ENCODE peak calls at places on chromosomes 5 and 9, in six cellular contexts. One of them, this sample, is unnamed.

GRCh38 chr5:26791433-26791832 is 247.0 kb downstream of the CDH9 start:
- DNase-seq in Caco-2: no peak
- DNase-seq in AG04450: no peak
- DNase-seq in A549: no peak
- DNase-seq in cardiac muscle cell: no peak
- DNase-seq in neural crest cell: no peak
- DNase-seq in this sample: no peak

GRCh38 chr9:6552033-6552737 is 93.3 kb downstream of the GLDC start:
- DNase-seq in Caco-2: no peak
- DNase-seq in A549: no peak
- DNase-seq in AG04450: peak; percentile 69
- DNase-seq in neural crest cell: no peak
- DNase-seq in cardiac muscle cell: peak; percentile 60
- DNase-seq in this sample: no peak

GRCh38 chr5:146645382-146645781 is 129.4 kb upstream of the GPR151 start:
- DNase-seq in cardiac muscle cell: no peak
- DNase-seq in Caco-2: no peak
- DNase-seq in AG04450: no peak
- DNase-seq in A549: no peak
- DNase-seq in neural crest cell: no peak
- DNase-seq in this sample: no peak

GRCh38 chr5:137606401-137606800 is 107.3 kb upstream of the SPOCK1 start:
- DNase-seq in Caco-2: no peak
- DNase-seq in neural crest cell: no peak
- DNase-seq in AG04450: no peak
- DNase-seq in cardiac muscle cell: peak; percentile 74
- DNase-seq in A549: no peak
- DNase-seq in this sample: no peak

GRCh38 chr9:18405240-18405639 is 68.7 kb upstream of the ADAMTSL1 start:
- DNase-seq in cardiac muscle cell: no peak
- DNase-seq in AG04450: no peak
- DNase-seq in Caco-2: no peak
- DNase-seq in A549: no peak
- DNase-seq in neural crest cell: no peak
- DNase-seq in this sample: no peak

GRCh38 chr5:180127682-180128670 is 56.4 kb upstream of the RNF130 start:
- DNase-seq in AG04450: no peak
- DNase-seq in A549: no peak
- DNase-seq in Caco-2: peak; percentile 34
- DNase-seq in neural crest cell: no peak
- DNase-seq in cardiac muscle cell: no peak
- DNase-seq in this sample: no peak

GRCh38 chr5:37424441-37424840 is 45.3 kb downstream of the WDR70 start:
- DNase-seq in AG04450: no peak
- DNase-seq in neural crest cell: no peak
- DNase-seq in cardiac muscle cell: no peak
- DNase-seq in Caco-2: no peak
- DNase-seq in A549: no peak
- DNase-seq in this sample: no peak

GRCh38 chr9:35114921-35115341 is 731 bp downstream of the ATOSB start:
- DNase-seq in cardiac muscle cell: peak; percentile 42
- DNase-seq in neural crest cell: peak; percentile 25
- DNase-seq in Caco-2: peak; percentile 41
- DNase-seq in A549: peak; percentile 38
- DNase-seq in AG04450: no peak
- DNase-seq in this sample: peak; percentile 68

GRCh38 chr5:3010301-3010952 is 258.9 kb upstream of the IRX2 start:
- DNase-seq in Caco-2: no peak
- DNase-seq in AG04450: no peak
- DNase-seq in neural crest cell: no peak
- DNase-seq in cardiac muscle cell: no peak
- DNase-seq in A549: no peak
- DNase-seq in this sample: no peak

GRCh38 chr9:42852133-42852532 is 668.7 kb downstream of the SPATA31A6 start:
- DNase-seq in neural crest cell: peak; percentile 27
- DNase-seq in A549: peak; percentile 73
- DNase-seq in AG04450: no peak
- DNase-seq in cardiac muscle cell: peak; percentile 3
- DNase-seq in Caco-2: no peak
- DNase-seq in this sample: peak; percentile 83

GRCh38 chr5:128695791-128696520 is 157.9 kb upstream of the FBN2 start:
- DNase-seq in Caco-2: no peak
- DNase-seq in AG04450: no peak
- DNase-seq in cardiac muscle cell: no peak
- DNase-seq in A549: no peak
- DNase-seq in neural crest cell: no peak
- DNase-seq in this sample: no peak

GRCh38 chr9:101477736-101478135 is 42.2 kb upstream of the ALDOB start:
- DNase-seq in cardiac muscle cell: no peak
- DNase-seq in AG04450: no peak
- DNase-seq in neural crest cell: no peak
- DNase-seq in A549: no peak
- DNase-seq in Caco-2: no peak
- DNase-seq in this sample: no peak

GRCh38 chr5:5782402-5782801 is 359.9 kb downstream of the ICE1 start:
- DNase-seq in Caco-2: no peak
- DNase-seq in A549: no peak
- DNase-seq in neural crest cell: no peak
- DNase-seq in cardiac muscle cell: no peak
- DNase-seq in AG04450: no peak
- DNase-seq in this sample: no peak

GRCh38 chr5:36305571-36306326 is 4.0 kb upstream of the RANBP3L start:
- DNase-seq in neural crest cell: peak; percentile 22
- DNase-seq in AG04450: no peak
- DNase-seq in cardiac muscle cell: peak; percentile 75
- DNase-seq in A549: peak; percentile 36
- DNase-seq in Caco-2: no peak
- DNase-seq in this sample: peak; percentile 39

GRCh38 chr5:131303537-131303936 is 39.7 kb downstream of the CDC42SE2 start:
- DNase-seq in AG04450: peak; percentile 16
- DNase-seq in neural crest cell: no peak
- DNase-seq in A549: no peak
- DNase-seq in cardiac muscle cell: peak; percentile 73
- DNase-seq in Caco-2: no peak
- DNase-seq in this sample: no peak

GRCh38 chr5:6904822-6905221 is 191.6 kb downstream of the TENT4A start:
- DNase-seq in A549: no peak
- DNase-seq in Caco-2: no peak
- DNase-seq in AG04450: no peak
- DNase-seq in cardiac muscle cell: no peak
- DNase-seq in neural crest cell: no peak
- DNase-seq in this sample: no peak

GRCh38 chr5:252546-252945 is 18.9 kb upstream of the PDCD6 start:
- DNase-seq in Caco-2: no peak
- DNase-seq in AG04450: no peak
- DNase-seq in cardiac muscle cell: no peak
- DNase-seq in A549: no peak
- DNase-seq in neural crest cell: no peak
- DNase-seq in this sample: no peak

GRCh38 chr5:87560528-87560927 is 147.8 kb upstream of the CCNH start:
- DNase-seq in Caco-2: no peak
- DNase-seq in AG04450: no peak
- DNase-seq in A549: no peak
- DNase-seq in cardiac muscle cell: no peak
- DNase-seq in neural crest cell: no peak
- DNase-seq in this sample: no peak

GRCh38 chr5:56681346-56681745 is 134.0 kb upstream of the MAP3K1 start:
- DNase-seq in neural crest cell: no peak
- DNase-seq in cardiac muscle cell: peak; percentile 49
- DNase-seq in A549: no peak
- DNase-seq in Caco-2: no peak
- DNase-seq in AG04450: no peak
- DNase-seq in this sample: no peak

GRCh38 chr9:2307480-2307879 is 292.3 kb downstream of the SMARCA2 start:
- DNase-seq in A549: peak; percentile 8
- DNase-seq in neural crest cell: no peak
- DNase-seq in cardiac muscle cell: peak; percentile 42
- DNase-seq in Caco-2: no peak
- DNase-seq in AG04450: peak; percentile 1
- DNase-seq in this sample: no peak

GRCh38 chr5:157994271-157994691 is 135.3 kb upstream of the CLINT1 start:
- DNase-seq in cardiac muscle cell: no peak
- DNase-seq in Caco-2: no peak
- DNase-seq in neural crest cell: no peak
- DNase-seq in AG04450: no peak
- DNase-seq in A549: no peak
- DNase-seq in this sample: no peak

GRCh38 chr5:83919071-83920041 is 198.7 kb upstream of the HAPLN1 start:
- DNase-seq in neural crest cell: no peak
- DNase-seq in Caco-2: no peak
- DNase-seq in cardiac muscle cell: no peak
- DNase-seq in AG04450: no peak
- DNase-seq in A549: no peak
- DNase-seq in this sample: no peak

GRCh38 chr9:29006603-29007002 is 1433.3 kb upstream of the C9orf72 start:
- DNase-seq in AG04450: no peak
- DNase-seq in A549: peak; percentile 10
- DNase-seq in neural crest cell: no peak
- DNase-seq in Caco-2: no peak
- DNase-seq in cardiac muscle cell: no peak
- DNase-seq in this sample: no peak

GRCh38 chr9:79639354-79639753 is 67.6 kb downstream of the TLE4 start:
- DNase-seq in A549: no peak
- DNase-seq in cardiac muscle cell: no peak
- DNase-seq in AG04450: no peak
- DNase-seq in Caco-2: no peak
- DNase-seq in neural crest cell: no peak
- DNase-seq in this sample: no peak

GRCh38 chr9:99351647-99352046 is 129.6 kb downstream of the SEC61B start:
- DNase-seq in cardiac muscle cell: no peak
- DNase-seq in AG04450: no peak
- DNase-seq in A549: no peak
- DNase-seq in neural crest cell: no peak
- DNase-seq in Caco-2: no peak
- DNase-seq in this sample: no peak

GRCh38 chr9:36029765-36030528 is 6.8 kb upstream of the RECK start:
- DNase-seq in cardiac muscle cell: peak; percentile 96
- DNase-seq in AG04450: peak; percentile 94
- DNase-seq in Caco-2: no peak
- DNase-seq in neural crest cell: no peak
- DNase-seq in A549: peak; percentile 40
- DNase-seq in this sample: no peak

GRCh38 chr9:99030082-99030481 is 74.8 kb upstream of the TGFBR1 start:
- DNase-seq in AG04450: peak; percentile 96
- DNase-seq in A549: no peak
- DNase-seq in neural crest cell: no peak
- DNase-seq in Caco-2: no peak
- DNase-seq in cardiac muscle cell: peak; percentile 95
- DNase-seq in this sample: no peak

GRCh38 chr9:99112750-99113417 is 8.0 kb downstream of the TGFBR1 start:
- DNase-seq in cardiac muscle cell: no peak
- DNase-seq in AG04450: no peak
- DNase-seq in Caco-2: no peak
- DNase-seq in neural crest cell: no peak
- DNase-seq in A549: no peak
- DNase-seq in this sample: no peak

GRCh38 chr9:129664664-129665007 is 811 bp upstream of the PRRX2 start:
- DNase-seq in Caco-2: no peak
- DNase-seq in AG04450: no peak
- DNase-seq in A549: no peak
- DNase-seq in cardiac muscle cell: no peak
- DNase-seq in neural crest cell: no peak
- DNase-seq in this sample: no peak

GRCh38 chr9:87109851-87110250 is 162.5 kb upstream of the GAS1 start:
- DNase-seq in A549: no peak
- DNase-seq in AG04450: no peak
- DNase-seq in cardiac muscle cell: peak; percentile 53
- DNase-seq in neural crest cell: no peak
- DNase-seq in Caco-2: no peak
- DNase-seq in this sample: no peak

GRCh38 chr9:96342553-96343245 is 40.7 kb upstream of the HSD17B3 start:
- DNase-seq in Caco-2: no peak
- DNase-seq in A549: no peak
- DNase-seq in neural crest cell: no peak
- DNase-seq in cardiac muscle cell: peak; percentile 50
- DNase-seq in AG04450: no peak
- DNase-seq in this sample: no peak

GRCh38 chr9:27157736-27158135 is 48.7 kb downstream of the TEK start:
- DNase-seq in AG04450: no peak
- DNase-seq in neural crest cell: no peak
- DNase-seq in A549: no peak
- DNase-seq in cardiac muscle cell: no peak
- DNase-seq in Caco-2: no peak
- DNase-seq in this sample: no peak
- TF ChIP-seq CTCF in AG04450: no peak
- TF ChIP-seq CTCF in neural crest cell: no peak
- TF ChIP-seq CTCF in A549: no peak
- TF ChIP-seq CTCF in cardiac muscle cell: no peak
- TF ChIP-seq CTCF in Caco-2: no peak
- TF ChIP-seq CTCF in this sample: no peak

GRCh38 chr5:9766581-9766980 is 136.4 kb upstream of the TAS2R1 start:
- DNase-seq in AG04450: no peak
- DNase-seq in Caco-2: no peak
- DNase-seq in neural crest cell: no peak
- DNase-seq in A549: no peak
- DNase-seq in cardiac muscle cell: peak; percentile 12
- DNase-seq in this sample: no peak
- TF ChIP-seq CTCF in AG04450: no peak
- TF ChIP-seq CTCF in Caco-2: no peak
- TF ChIP-seq CTCF in neural crest cell: no peak
- TF ChIP-seq CTCF in A549: no peak
- TF ChIP-seq CTCF in cardiac muscle cell: no peak
- TF ChIP-seq CTCF in this sample: no peak

GRCh38 chr9:92455217-92455616 is 27.1 kb downstream of the ASPN start:
- DNase-seq in Caco-2: no peak
- DNase-seq in neural crest cell: no peak
- DNase-seq in A549: peak; percentile 25
- DNase-seq in AG04450: no peak
- DNase-seq in cardiac muscle cell: no peak
- DNase-seq in this sample: no peak
- TF ChIP-seq CTCF in Caco-2: no peak
- TF ChIP-seq CTCF in neural crest cell: peak; percentile 33
- TF ChIP-seq CTCF in A549: peak; percentile 53
- TF ChIP-seq CTCF in AG04450: no peak
- TF ChIP-seq CTCF in cardiac muscle cell: peak; percentile 24
- TF ChIP-seq CTCF in this sample: no peak

GRCh38 chr9:120610975-120611689 is 31.2 kb upstream of the CDK5RAP2 start:
- DNase-seq in neural crest cell: no peak
- DNase-seq in Caco-2: no peak
- DNase-seq in AG04450: no peak
- DNase-seq in A549: peak; percentile 38
- DNase-seq in cardiac muscle cell: peak; percentile 5
- DNase-seq in this sample: no peak
- TF ChIP-seq CTCF in neural crest cell: peak; percentile 52
- TF ChIP-seq CTCF in Caco-2: peak; percentile 28
- TF ChIP-seq CTCF in AG04450: peak; percentile 13
- TF ChIP-seq CTCF in A549: no peak
- TF ChIP-seq CTCF in cardiac muscle cell: peak; percentile 23
- TF ChIP-seq CTCF in this sample: peak; percentile 10

DNA sequence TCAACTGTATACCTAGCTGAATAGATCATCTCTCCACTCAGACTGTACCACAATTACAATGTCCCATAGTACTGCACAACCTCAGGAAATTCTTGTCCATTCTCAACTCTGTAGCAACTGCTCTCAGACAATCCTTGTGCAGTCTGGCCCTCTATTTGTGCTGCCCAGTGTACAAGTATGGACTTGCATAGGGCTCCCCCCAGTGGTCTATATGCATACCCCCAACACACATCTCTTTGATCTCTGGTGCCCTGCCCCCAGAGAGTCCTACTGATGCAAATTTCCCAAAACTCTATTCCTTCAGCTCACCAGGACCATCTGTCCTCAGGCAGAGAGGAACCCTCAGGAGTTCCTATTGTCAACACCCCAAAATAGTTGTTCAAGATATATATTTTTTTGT is 205.3 kb downstream of the SLCO4C1 start:
- DNase-seq in Caco-2: peak; percentile 68
- DNase-seq in cardiac muscle cell: no peak
- DNase-seq in AG04450: no peak
- DNase-seq in A549: peak; percentile 31
- DNase-seq in neural crest cell: no peak
- DNase-seq in this sample: peak; percentile 39
- TF ChIP-seq CTCF in Caco-2: peak; percentile 71
- TF ChIP-seq CTCF in cardiac muscle cell: no peak
- TF ChIP-seq CTCF in AG04450: peak; percentile 26
- TF ChIP-seq CTCF in A549: no peak
- TF ChIP-seq CTCF in neural crest cell: peak; percentile 64
- TF ChIP-seq CTCF in this sample: peak; percentile 65